ENCODE peak calls at places on chromosomes 13 and 19, in seven cellular contexts. One of them, this sample, is unnamed.

GRCh38 chr19:48479686-48480085 is 10.5 kb downstream of the CYTH2 start:
- DNase-seq in A673: no peak
- DNase-seq in pancreas: no peak
- DNase-seq in cardiac muscle cell: no peak
- DNase-seq in progenitor cell of endocrine pancreas: no peak
- DNase-seq in Calu3: no peak
- DNase-seq in activated CD8-positive, alpha-beta T cell treated with anti-CD3 and anti-CD28 coated beads for 36 hours: no peak
- DNase-seq in this sample: no peak

GRCh38 chr19:56423985-56424353 is 19.8 kb downstream of the ZNF583 start:
- DNase-seq in A673: no peak
- DNase-seq in cardiac muscle cell: no peak
- DNase-seq in pancreas: no peak
- DNase-seq in Calu3: no peak
- DNase-seq in activated CD8-positive, alpha-beta T cell treated with anti-CD3 and anti-CD28 coated beads for 36 hours: no peak
- DNase-seq in progenitor cell of endocrine pancreas: no peak
- DNase-seq in this sample: no peak

GRCh38 chr19:45275370-45275971 is 24.4 kb downstream of the MARK4 start:
- DNase-seq in A673: peak
- DNase-seq in activated CD8-positive, alpha-beta T cell treated with anti-CD3 and anti-CD28 coated beads for 36 hours: no peak
- DNase-seq in Calu3: no peak
- DNase-seq in pancreas: no peak
- DNase-seq in cardiac muscle cell: peak
- DNase-seq in progenitor cell of endocrine pancreas: no peak
- DNase-seq in this sample: no peak

GRCh38 chr19:47124937-47125668 is 5.5 kb upstream of the SAE1 start:
- DNase-seq in pancreas: no peak
- DNase-seq in A673: peak
- DNase-seq in progenitor cell of endocrine pancreas: peak
- DNase-seq in Calu3: peak
- DNase-seq in cardiac muscle cell: peak
- DNase-seq in activated CD8-positive, alpha-beta T cell treated with anti-CD3 and anti-CD28 coated beads for 36 hours: no peak
- DNase-seq in this sample: peak

GRCh38 chr13:112118451-112119064 is 51.6 kb downstream of the SOX1 start:
- DNase-seq in A673: no peak
- DNase-seq in Calu3: no peak
- DNase-seq in activated CD8-positive, alpha-beta T cell treated with anti-CD3 and anti-CD28 coated beads for 36 hours: no peak
- DNase-seq in progenitor cell of endocrine pancreas: no peak
- DNase-seq in cardiac muscle cell: no peak
- DNase-seq in pancreas: no peak
- DNase-seq in this sample: no peak

GRCh38 chr19:6267552-6268381 is 12.0 kb downstream of the MLLT1 start:
- DNase-seq in pancreas: no peak
- DNase-seq in activated CD8-positive, alpha-beta T cell treated with anti-CD3 and anti-CD28 coated beads for 36 hours: no peak
- DNase-seq in progenitor cell of endocrine pancreas: no peak
- DNase-seq in cardiac muscle cell: no peak
- DNase-seq in Calu3: no peak
- DNase-seq in A673: no peak
- DNase-seq in this sample: no peak

GRCh38 chr19:14661372-14661924 is 13.2 kb downstream of the ADGRE3 start:
- DNase-seq in Calu3: no peak
- DNase-seq in activated CD8-positive, alpha-beta T cell treated with anti-CD3 and anti-CD28 coated beads for 36 hours: no peak
- DNase-seq in progenitor cell of endocrine pancreas: no peak
- DNase-seq in pancreas: no peak
- DNase-seq in cardiac muscle cell: no peak
- DNase-seq in A673: no peak
- DNase-seq in this sample: no peak

GRCh38 chr13:50126378-50127016 is 111.3 kb downstream of the KCNRG start:
- DNase-seq in pancreas: no peak
- DNase-seq in activated CD8-positive, alpha-beta T cell treated with anti-CD3 and anti-CD28 coated beads for 36 hours: peak
- DNase-seq in Calu3: no peak
- DNase-seq in A673: peak
- DNase-seq in progenitor cell of endocrine pancreas: no peak
- DNase-seq in cardiac muscle cell: peak
- DNase-seq in this sample: no peak

GRCh38 chr19:55619264-55619663 is 5.1 kb downstream of the ZNF784 start:
- DNase-seq in A673: no peak
- DNase-seq in activated CD8-positive, alpha-beta T cell treated with anti-CD3 and anti-CD28 coated beads for 36 hours: no peak
- DNase-seq in progenitor cell of endocrine pancreas: no peak
- DNase-seq in Calu3: no peak
- DNase-seq in pancreas: peak
- DNase-seq in cardiac muscle cell: peak
- DNase-seq in this sample: no peak

GRCh38 chr13:91101436-91101835 is 246.1 kb upstream of the MIR17HG start:
- DNase-seq in Calu3: no peak
- DNase-seq in progenitor cell of endocrine pancreas: no peak
- DNase-seq in pancreas: no peak
- DNase-seq in cardiac muscle cell: no peak
- DNase-seq in A673: peak
- DNase-seq in activated CD8-positive, alpha-beta T cell treated with anti-CD3 and anti-CD28 coated beads for 36 hours: no peak
- DNase-seq in this sample: no peak

GRCh38 chr13:113452942-113453901 is at the start of gene ADPRHL1:
- DNase-seq in activated CD8-positive, alpha-beta T cell treated with anti-CD3 and anti-CD28 coated beads for 36 hours: no peak
- DNase-seq in pancreas: no peak
- DNase-seq in progenitor cell of endocrine pancreas: no peak
- DNase-seq in cardiac muscle cell: no peak
- DNase-seq in A673: no peak
- DNase-seq in Calu3: no peak
- DNase-seq in this sample: no peak

GRCh38 chr13:100550433-100550832 is 38.2 kb downstream of the GGACT start:
- DNase-seq in progenitor cell of endocrine pancreas: no peak
- DNase-seq in A673: peak
- DNase-seq in pancreas: no peak
- DNase-seq in activated CD8-positive, alpha-beta T cell treated with anti-CD3 and anti-CD28 coated beads for 36 hours: no peak
- DNase-seq in Calu3: no peak
- DNase-seq in cardiac muscle cell: peak
- DNase-seq in this sample: peak

GRCh38 chr19:47479701-47480503 is 4.1 kb downstream of the KPTN start:
- DNase-seq in pancreas: no peak
- DNase-seq in cardiac muscle cell: peak
- DNase-seq in Calu3: no peak
- DNase-seq in A673: no peak
- DNase-seq in progenitor cell of endocrine pancreas: no peak
- DNase-seq in activated CD8-positive, alpha-beta T cell treated with anti-CD3 and anti-CD28 coated beads for 36 hours: no peak
- DNase-seq in this sample: no peak

GRCh38 chr13:25196971-25197370 is 24.9 kb upstream of the AMER2 start:
- DNase-seq in cardiac muscle cell: no peak
- DNase-seq in A673: no peak
- DNase-seq in progenitor cell of endocrine pancreas: no peak
- DNase-seq in Calu3: no peak
- DNase-seq in activated CD8-positive, alpha-beta T cell treated with anti-CD3 and anti-CD28 coated beads for 36 hours: no peak
- DNase-seq in pancreas: no peak
- DNase-seq in this sample: no peak

GRCh38 chr13:100644328-100644727 is 30.3 kb downstream of the TMTC4 start:
- DNase-seq in progenitor cell of endocrine pancreas: no peak
- DNase-seq in Calu3: no peak
- DNase-seq in cardiac muscle cell: peak
- DNase-seq in activated CD8-positive, alpha-beta T cell treated with anti-CD3 and anti-CD28 coated beads for 36 hours: no peak
- DNase-seq in A673: peak
- DNase-seq in pancreas: no peak
- DNase-seq in this sample: no peak

GRCh38 chr13:43411741-43412140 is 375.0 kb downstream of the ENOX1 start:
- DNase-seq in Calu3: no peak
- DNase-seq in cardiac muscle cell: no peak
- DNase-seq in progenitor cell of endocrine pancreas: no peak
- DNase-seq in activated CD8-positive, alpha-beta T cell treated with anti-CD3 and anti-CD28 coated beads for 36 hours: no peak
- DNase-seq in pancreas: no peak
- DNase-seq in A673: no peak
- DNase-seq in this sample: no peak

GRCh38 chr13:105445793-105446192 is 1089.7 kb downstream of the EFNB2 start:
- DNase-seq in cardiac muscle cell: no peak
- DNase-seq in activated CD8-positive, alpha-beta T cell treated with anti-CD3 and anti-CD28 coated beads for 36 hours: no peak
- DNase-seq in A673: no peak
- DNase-seq in progenitor cell of endocrine pancreas: no peak
- DNase-seq in Calu3: no peak
- DNase-seq in pancreas: no peak
- DNase-seq in this sample: no peak

DNA sequence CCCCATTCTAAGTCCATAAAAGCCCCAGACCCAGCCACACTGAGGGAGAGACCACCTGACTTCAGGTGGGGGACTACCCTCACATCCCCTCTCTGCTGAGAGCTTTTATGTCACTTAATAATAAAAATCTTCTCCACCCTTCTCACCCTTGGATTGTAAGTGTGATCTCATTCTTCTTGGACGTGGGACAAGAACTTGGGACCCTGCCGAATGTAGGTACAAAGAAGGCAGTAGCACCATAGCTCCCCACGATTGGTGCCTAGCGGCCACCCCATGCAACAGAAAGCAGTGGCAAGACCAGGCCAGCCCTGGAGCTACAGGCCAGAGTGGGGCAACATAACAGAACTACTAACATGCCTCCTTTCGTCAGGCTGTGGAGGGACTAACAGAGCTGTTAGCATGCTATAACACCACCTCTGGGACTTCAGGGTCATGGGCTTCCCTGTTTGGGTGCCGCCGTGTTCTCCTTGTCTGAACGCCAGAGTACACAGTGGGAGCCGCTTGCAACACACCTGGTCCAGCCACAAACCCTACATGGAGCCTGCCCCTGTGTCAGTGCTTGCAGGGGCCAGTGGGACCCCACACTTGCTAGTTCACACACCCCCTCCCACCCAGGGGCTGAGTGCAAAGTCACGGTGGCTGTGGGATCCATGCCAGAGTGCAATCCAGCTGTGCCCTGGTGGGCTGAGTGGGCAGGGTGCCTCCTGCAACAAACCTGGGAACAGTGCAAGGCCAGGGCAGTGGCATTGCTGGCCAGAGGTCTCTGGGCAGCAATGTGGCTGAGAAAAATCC is 5.2 kb upstream of the FBXO17 start:
- DNase-seq in pancreas: no peak
- DNase-seq in A673: no peak
- DNase-seq in activated CD8-positive, alpha-beta T cell treated with anti-CD3 and anti-CD28 coated beads for 36 hours: no peak
- DNase-seq in progenitor cell of endocrine pancreas: no peak
- DNase-seq in cardiac muscle cell: no peak
- DNase-seq in Calu3: no peak
- DNase-seq in this sample: no peak
- TF ChIP-seq CTCF in pancreas: no peak
- TF ChIP-seq CTCF in A673: no peak
- TF ChIP-seq CTCF in activated CD8-positive, alpha-beta T cell treated with anti-CD3 and anti-CD28 coated beads for 36 hours: no peak
- TF ChIP-seq CTCF in progenitor cell of endocrine pancreas: no peak
- TF ChIP-seq CTCF in cardiac muscle cell: no peak
- TF ChIP-seq CTCF in Calu3: no peak
- TF ChIP-seq CTCF in this sample: no peak

DNA sequence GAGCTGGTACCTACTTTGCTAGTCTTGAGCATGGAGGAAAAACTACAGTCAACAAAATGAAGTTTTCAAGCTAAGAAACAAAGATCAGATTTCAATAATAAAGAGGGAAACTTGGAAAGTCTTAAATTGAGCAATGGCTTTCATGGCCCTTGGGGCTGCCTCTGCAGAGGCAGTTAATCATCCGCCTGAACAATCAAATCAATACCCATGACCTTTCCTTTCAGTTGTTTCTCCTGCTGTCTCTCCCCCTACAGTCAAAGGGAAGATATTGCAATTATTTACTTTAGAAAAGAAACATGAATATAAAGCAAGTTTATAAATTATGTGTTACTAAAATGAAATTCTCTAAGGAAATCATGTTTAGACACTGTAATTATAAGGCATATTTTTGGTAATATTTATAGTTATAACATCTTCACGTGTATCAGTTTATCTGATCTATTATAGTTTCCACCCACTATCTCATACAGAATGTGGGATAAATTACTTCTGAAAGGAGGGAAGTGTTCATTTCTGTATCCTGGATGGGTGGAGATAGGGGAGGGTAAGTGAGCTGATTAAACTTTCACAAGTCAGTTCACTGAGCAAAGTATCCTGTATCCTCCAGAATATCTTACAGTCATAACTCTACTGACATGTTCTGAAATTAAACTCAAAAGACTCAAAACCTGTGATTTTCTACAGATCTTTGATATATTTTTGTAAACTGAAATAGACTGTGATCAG is 72.4 kb upstream of the TSC22D1 start:
- DNase-seq in cardiac muscle cell: peak
- DNase-seq in progenitor cell of endocrine pancreas: no peak
- DNase-seq in Calu3: no peak
- DNase-seq in activated CD8-positive, alpha-beta T cell treated with anti-CD3 and anti-CD28 coated beads for 36 hours: peak
- DNase-seq in pancreas: no peak
- DNase-seq in A673: peak
- DNase-seq in this sample: no peak
- TF ChIP-seq CTCF in cardiac muscle cell: peak
- TF ChIP-seq CTCF in progenitor cell of endocrine pancreas: peak
- TF ChIP-seq CTCF in Calu3: peak
- TF ChIP-seq CTCF in activated CD8-positive, alpha-beta T cell treated with anti-CD3 and anti-CD28 coated beads for 36 hours: peak
- TF ChIP-seq CTCF in pancreas: no peak
- TF ChIP-seq CTCF in A673: peak
- TF ChIP-seq CTCF in this sample: peak

DNA sequence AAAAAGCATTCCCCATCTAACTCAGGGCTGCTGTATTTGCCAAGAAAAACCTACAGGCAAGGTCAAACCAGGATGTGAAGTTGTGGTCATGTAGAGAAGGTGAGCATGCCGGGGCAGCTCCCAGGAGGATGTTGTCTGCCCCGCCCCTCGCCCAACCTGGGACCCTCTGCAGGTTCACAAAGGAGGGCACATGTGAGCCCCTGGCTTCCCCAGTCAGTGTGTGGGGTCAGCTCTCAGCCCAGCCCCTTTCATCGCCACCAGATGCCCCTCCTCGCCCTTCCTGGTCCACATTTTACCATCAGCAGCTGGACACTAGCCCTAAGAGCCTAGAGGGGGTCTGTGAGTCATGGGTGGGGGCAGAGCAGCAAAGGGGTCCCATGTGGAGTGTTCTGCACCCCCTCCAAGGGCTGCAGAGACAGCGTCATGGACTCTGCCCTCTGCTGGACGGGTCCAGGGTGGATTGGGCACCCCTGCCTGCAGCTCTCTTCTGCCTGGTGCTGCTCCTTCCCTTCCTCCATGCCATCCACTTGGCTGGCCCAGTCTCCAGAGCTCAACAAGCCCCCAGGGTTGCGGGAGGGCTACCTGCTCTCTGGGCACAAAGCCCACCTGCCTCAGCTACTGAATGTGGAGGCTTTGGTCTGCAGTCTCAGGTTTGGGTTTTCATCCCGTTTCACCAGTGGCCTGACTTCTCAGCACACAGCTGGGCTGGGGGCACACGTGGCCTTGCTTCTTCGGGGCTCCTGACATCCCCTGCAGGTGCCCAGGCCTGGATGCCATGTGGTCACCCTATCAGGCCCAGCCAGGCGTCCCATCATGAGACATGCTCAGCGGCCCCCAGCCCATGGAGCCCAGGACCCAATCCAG is 3.7 kb downstream of the PLEKHF1 start:
- DNase-seq in Calu3: no peak
- DNase-seq in pancreas: no peak
- DNase-seq in cardiac muscle cell: no peak
- DNase-seq in activated CD8-positive, alpha-beta T cell treated with anti-CD3 and anti-CD28 coated beads for 36 hours: peak
- DNase-seq in progenitor cell of endocrine pancreas: no peak
- DNase-seq in A673: no peak
- DNase-seq in this sample: no peak
- TF ChIP-seq CTCF in Calu3: no peak
- TF ChIP-seq CTCF in pancreas: no peak
- TF ChIP-seq CTCF in cardiac muscle cell: peak
- TF ChIP-seq CTCF in activated CD8-positive, alpha-beta T cell treated with anti-CD3 and anti-CD28 coated beads for 36 hours: peak
- TF ChIP-seq CTCF in progenitor cell of endocrine pancreas: no peak
- TF ChIP-seq CTCF in A673: no peak
- TF ChIP-seq CTCF in this sample: no peak

GRCh38 chr19:49799798-49800376 is 13.2 kb downstream of the FUZ start:
- DNase-seq in A673: no peak
- DNase-seq in pancreas: peak
- DNase-seq in cardiac muscle cell: no peak
- DNase-seq in activated CD8-positive, alpha-beta T cell treated with anti-CD3 and anti-CD28 coated beads for 36 hours: peak
- DNase-seq in progenitor cell of endocrine pancreas: no peak
- DNase-seq in Calu3: no peak
- DNase-seq in this sample: no peak
- TF ChIP-seq CTCF in A673: peak
- TF ChIP-seq CTCF in pancreas: no peak
- TF ChIP-seq CTCF in cardiac muscle cell: peak
- TF ChIP-seq CTCF in activated CD8-positive, alpha-beta T cell treated with anti-CD3 and anti-CD28 coated beads for 36 hours: peak
- TF ChIP-seq CTCF in progenitor cell of endocrine pancreas: no peak
- TF ChIP-seq CTCF in Calu3: peak
- TF ChIP-seq CTCF in this sample: peak

GRCh38 chr19:23436944-23437343 is 41.7 kb upstream of the ZNF91 start:
- DNase-seq in Calu3: no peak
- DNase-seq in activated CD8-positive, alpha-beta T cell treated with anti-CD3 and anti-CD28 coated beads for 36 hours: peak
- DNase-seq in A673: no peak
- DNase-seq in progenitor cell of endocrine pancreas: no peak
- DNase-seq in pancreas: no peak
- DNase-seq in cardiac muscle cell: no peak
- DNase-seq in this sample: no peak
- TF ChIP-seq CTCF in Calu3: peak
- TF ChIP-seq CTCF in activated CD8-positive, alpha-beta T cell treated with anti-CD3 and anti-CD28 coated beads for 36 hours: no peak
- TF ChIP-seq CTCF in A673: peak
- TF ChIP-seq CTCF in progenitor cell of endocrine pancreas: no peak
- TF ChIP-seq CTCF in pancreas: no peak
- TF ChIP-seq CTCF in cardiac muscle cell: no peak
- TF ChIP-seq CTCF in this sample: peak